ENCODE peak calls at places on chromosome 7, in four cellular contexts. Z is transverse colon, I is A549, T is esophagus squamous epithelium. B is an unnamed sample. For H3K4me1, the result is how much of the 10 kb centered on the place peaks cover.

GRCh38 chr7:108313086-108313485 is 143.2 kb downstream of the NRCAM start:
- DNase-seq in Z (no peak), I (no peak), T (no peak), B (no peak)

GRCh38 chr7:133957860-133958259 is 169.3 kb upstream of the LRGUK start:
- DNase-seq in Z (no peak), I (no peak), T (no peak), B (no peak)

GRCh38 chr7:151745090-151745638 is 131.8 kb downstream of the PRKAG2 start:
- DNase-seq in Z (peak), I (peak), T (no peak), B (peak)

GRCh38 chr7:133358728-133359127 is 105.8 kb downstream of the EXOC4 start:
- DNase-seq in Z (no peak), I (no peak), T (no peak), B (no peak)

GRCh38 chr7:47513741-47514241 is 68.1 kb downstream of the TNS3 start:
- DNase-seq in Z (no peak), I (no peak), T (no peak), B (no peak)

GRCh38 chr7:152383341-152384234 is 52.2 kb downstream of the KMT2C start:
- DNase-seq in Z (no peak), I (peak), T (no peak), B (no peak)

GRCh38 chr7:99272476-99273045 is at the start of gene MYH16:
- DNase-seq in Z (no peak), I (no peak), T (no peak), B (no peak)

GRCh38 chr7:34011711-34012110 is 106.4 kb downstream of the BMPER start:
- DNase-seq in Z (no peak), I (no peak), T (no peak), B (no peak)

GRCh38 chr7:151566897-151567320 is 47.2 kb upstream of the RHEB start:
- DNase-seq in Z (no peak), I (no peak), T (no peak), B (no peak)

GRCh38 chr7:41655470-41655869 is 47.4 kb downstream of the INHBA start:
- DNase-seq in Z (no peak), I (no peak), T (no peak), B (no peak)

GRCh38 chr7:48365010-48365409 is 193.8 kb downstream of the ABCA13 start:
- DNase-seq in Z (no peak), I (no peak), T (no peak), B (no peak)

GRCh38 chr7:98617051-98617959 is at the start of gene NPTX2:
- DNase-seq in Z (peak), I (no peak), T (no peak), B (no peak)

GRCh38 chr7:91266067-91266930 is 2.1 kb downstream of the FZD1 start:
- DNase-seq in Z (peak), I (no peak), T (no peak), B (peak)

GRCh38 chr7:31775511-31775910 is 88.5 kb downstream of the PPP1R17 start:
- DNase-seq in Z (no peak), I (no peak), T (no peak), B (no peak)

GRCh38 chr7:52647046-52647445 is 388.4 kb upstream of the POM121L12 start:
- DNase-seq in Z (no peak), I (no peak), T (no peak), B (no peak)

GRCh38 chr7:47581442-47581820 is 480 bp downstream of the TNS3 start:
- DNase-seq in Z (peak), I (no peak), T (no peak), B (no peak)

GRCh38 chr7:41113663-41114062 is 589.2 kb downstream of the INHBA start:
- DNase-seq in Z (no peak), I (no peak), T (no peak), B (no peak)

GRCh38 chr7:30135551-30136271 is 925 bp downstream of the MTURN start:
- DNase-seq in Z (peak), I (peak), T (no peak), B (peak)

GRCh38 chr7:37230221-37230620 is 218.4 kb downstream of the ELMO1 start:
- DNase-seq in Z (no peak), I (no peak), T (no peak), B (peak)

GRCh38 chr7:16926283-16926682 is 44.5 kb upstream of the AGR3 start:
- DNase-seq in Z (peak), I (peak), T (no peak), B (peak)

GRCh38 chr7:117229350-117229749 is 93.5 kb downstream of the WNT2 start:
- DNase-seq in Z (no peak), I (no peak), T (no peak), B (no peak)

GRCh38 chr7:69843653-69844052 is 245.4 kb downstream of the AUTS2 start:
- DNase-seq in Z (no peak), I (no peak), T (no peak), B (no peak)

GRCh38 chr7:16849295-16850148 is 32.3 kb downstream of the AGR3 start:
- DNase-seq in Z (no peak), I (no peak), T (no peak), B (no peak)

GRCh38 chr7:99499356-99499712 is 747 bp downstream of the ZNF394 start:
- DNase-seq in Z (no peak), I (no peak), T (no peak), B (no peak)

GRCh38 chr7:90957883-90958282 is 306.4 kb upstream of the FZD1 start:
- DNase-seq in Z (no peak), I (no peak), T (no peak), B (no peak)

GRCh38 chr7:32518534-32519140 is 23.3 kb downstream of the AVL9 start:
- DNase-seq in Z (no peak), I (peak), T (no peak), B (no peak)

GRCh38 chr7:128794020-128794419 is 2.3 kb downstream of the CCDC136 start:
- DNase-seq in Z (no peak), I (peak), T (no peak), B (no peak)

GRCh38 chr7:91265693-91266066 is 1.4 kb downstream of the FZD1 start:
- DNase-seq in Z (peak), I (peak), T (no peak), B (no peak)

GRCh38 chr7:100489824-100490223 is 6.1 kb downstream of the NYAP1 start:
- DNase-seq in Z (no peak), I (peak), T (no peak), B (no peak)

DNA sequence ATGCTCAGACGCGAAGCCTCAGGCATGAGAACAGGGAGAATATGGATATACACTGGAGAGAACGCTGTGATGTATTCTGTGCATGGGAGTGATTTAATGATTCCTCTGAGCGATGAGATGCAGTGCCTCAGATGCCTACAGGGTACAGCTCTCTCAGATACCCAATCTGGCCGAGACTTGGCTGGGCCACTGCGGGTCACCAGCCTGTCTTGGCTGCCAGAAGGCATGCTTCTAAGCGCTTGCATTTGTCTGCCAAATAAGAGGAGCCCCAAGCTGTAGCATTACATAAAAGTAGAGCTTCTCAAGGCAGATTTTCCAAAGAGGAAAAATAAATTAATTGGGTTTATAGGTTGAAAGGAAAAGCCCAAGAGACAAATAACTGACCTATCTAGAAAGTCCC is 238.0 kb downstream of the RELN start:
- DNase-seq in Z (no peak), I (no peak), T (no peak), B (no peak)
- TF ChIP-seq POLR2A in Z (no peak), I (no peak), T (no peak), B (no peak)

GRCh38 chr7:95250591-95250990 is 73.7 kb downstream of the PON1 start:
- DNase-seq in Z (no peak), I (no peak), T (no peak), B (no peak)
- H3K4me1 ChIP-seq in Z (under half), I (under half), T (under half), B (under half)

DNA sequence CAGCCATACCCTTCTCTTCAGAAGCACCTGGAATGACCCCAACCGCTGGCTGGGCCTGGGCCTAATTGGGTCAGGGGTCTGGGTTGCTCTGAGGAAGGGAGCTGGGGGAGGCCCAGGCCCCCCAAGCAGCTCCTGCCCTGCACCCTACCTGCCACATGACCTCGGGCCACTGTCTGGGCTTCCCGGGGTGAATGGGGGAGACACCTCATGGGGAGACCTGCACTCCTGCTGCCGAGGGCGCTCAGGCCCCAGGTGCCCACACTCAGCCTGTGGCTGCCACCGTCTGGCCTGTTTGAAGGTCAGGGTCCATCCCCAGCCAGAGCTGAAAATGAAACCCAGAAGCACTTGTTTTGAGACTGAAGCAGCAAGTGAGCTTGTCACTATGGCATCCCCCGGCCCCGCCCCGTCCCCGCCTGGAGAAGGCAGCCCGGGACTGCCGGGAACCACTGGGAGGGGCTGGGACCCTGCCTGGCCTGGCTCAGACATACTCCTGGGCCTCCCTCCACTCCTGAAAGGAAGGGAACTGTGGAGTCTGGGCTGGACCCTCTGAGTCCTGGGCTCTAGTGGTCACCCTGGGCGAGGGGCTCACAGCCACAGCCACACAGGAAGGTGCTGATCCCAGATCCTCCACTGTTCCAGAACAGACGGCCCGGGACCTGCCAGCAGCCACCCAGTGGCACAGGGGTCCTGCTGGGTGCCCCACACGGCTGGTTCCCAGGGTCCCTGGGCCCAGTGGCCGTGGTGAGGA is 7.4 kb upstream of the MICALL2 start:
- DNase-seq in Z (peak), I (peak), T (no peak), B (peak)
- TF ChIP-seq POLR2A in Z (peak), I (no peak), T (no peak), B (no peak)

DNA sequence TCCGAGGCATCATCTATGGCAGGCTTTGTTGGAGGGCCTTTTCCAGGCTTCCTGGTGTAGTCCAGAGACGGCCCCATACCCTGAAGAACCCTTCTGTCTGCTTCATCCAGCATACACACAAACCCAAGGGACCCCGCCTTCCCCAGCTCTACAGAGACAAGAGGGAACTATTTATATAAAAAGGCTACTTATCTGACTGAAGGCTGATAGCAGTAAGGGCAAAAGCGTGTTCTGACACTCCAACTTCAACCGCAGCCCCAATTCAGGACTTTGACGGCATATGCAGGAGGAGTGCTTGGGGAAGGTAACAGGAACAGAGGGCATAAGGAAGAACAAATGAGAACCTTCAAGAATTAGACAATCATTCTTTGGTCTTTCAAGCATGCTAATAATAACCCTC is 21.0 kb downstream of the GNA12 start:
- DNase-seq in Z (no peak), I (no peak), T (no peak), B (no peak)
- H3K4me1 ChIP-seq in Z (under half), I (half or more), T (under half), B (under half)

DNA sequence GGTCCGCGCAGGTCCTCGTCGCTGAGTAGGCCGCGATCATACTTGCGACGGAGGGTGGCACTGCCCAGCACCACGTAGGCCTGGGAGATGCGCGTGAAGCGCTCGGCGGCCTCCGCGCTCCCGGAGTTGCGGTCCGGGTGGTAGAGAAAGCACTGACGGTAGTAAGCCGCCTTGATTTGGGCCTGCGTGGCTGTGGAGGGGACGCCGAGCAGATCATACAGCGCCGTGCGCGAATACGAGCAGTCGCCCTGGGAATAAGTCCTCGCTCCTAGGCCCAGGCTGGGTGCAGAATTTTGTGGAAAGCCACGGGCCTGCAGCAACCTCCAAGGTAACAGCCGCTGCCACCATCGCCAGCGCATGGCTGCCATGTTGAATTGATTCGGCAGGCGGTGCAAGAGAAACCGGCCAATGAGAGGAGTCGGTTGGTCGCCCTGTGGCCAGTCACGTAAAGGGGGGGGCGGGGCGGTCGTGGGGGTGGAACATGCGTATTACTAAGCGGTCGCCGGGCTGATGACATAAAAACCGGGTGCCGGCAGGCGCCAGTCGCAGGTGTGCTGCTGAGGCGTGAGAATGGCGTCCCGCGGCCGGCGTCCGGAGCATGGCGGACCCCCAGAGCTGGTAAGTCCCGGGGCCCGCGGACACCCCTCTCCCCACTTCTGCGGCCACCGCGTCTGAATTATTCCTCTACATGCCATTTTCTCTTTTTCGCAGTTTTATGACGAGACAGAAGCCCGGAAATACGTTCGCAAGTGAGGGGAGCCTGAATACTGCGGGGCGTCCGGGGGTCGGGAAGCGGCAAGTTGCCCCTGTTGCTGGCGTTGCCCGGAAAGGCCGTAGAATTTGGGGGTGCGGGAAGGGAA is at the start of the genes BUD23 and DNAJC30:
- DNase-seq in Z (peak), I (peak), T (peak), B (peak)
- TF ChIP-seq POLR2A in Z (peak), I (peak), T (no peak), B (peak)

DNA sequence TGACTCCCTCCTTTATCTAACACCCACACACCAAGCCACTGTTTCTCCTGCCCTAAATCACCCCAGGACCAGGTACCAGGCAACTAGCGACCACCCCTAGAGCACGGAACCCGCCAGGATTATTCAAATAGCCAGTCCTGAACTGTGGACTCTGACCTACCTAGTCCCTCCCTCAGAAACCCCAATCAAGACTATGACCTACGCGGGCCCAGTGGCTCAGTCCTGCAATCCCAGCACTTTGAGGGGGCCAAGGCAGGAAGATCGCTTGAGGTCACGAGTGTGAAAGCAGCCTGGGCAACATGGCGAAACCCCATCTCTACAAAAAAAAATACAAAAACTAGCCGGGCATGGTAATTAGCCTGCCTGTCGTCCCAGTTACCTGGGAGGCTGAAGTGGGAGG is 232.8 kb upstream of the FOXK1 start:
- DNase-seq in Z (no peak), I (no peak), T (no peak), B (no peak)
- H3K4me1 ChIP-seq in Z (under half), I (under half), T (under half), B (under half)

GRCh38 chr7:106421181-106421762 is 136.5 kb upstream of the NAMPT start:
- DNase-seq in Z (peak), I (no peak), T (no peak), B (peak)
- TF ChIP-seq POLR2A in Z (no peak), I (no peak), T (no peak), B (no peak)

DNA sequence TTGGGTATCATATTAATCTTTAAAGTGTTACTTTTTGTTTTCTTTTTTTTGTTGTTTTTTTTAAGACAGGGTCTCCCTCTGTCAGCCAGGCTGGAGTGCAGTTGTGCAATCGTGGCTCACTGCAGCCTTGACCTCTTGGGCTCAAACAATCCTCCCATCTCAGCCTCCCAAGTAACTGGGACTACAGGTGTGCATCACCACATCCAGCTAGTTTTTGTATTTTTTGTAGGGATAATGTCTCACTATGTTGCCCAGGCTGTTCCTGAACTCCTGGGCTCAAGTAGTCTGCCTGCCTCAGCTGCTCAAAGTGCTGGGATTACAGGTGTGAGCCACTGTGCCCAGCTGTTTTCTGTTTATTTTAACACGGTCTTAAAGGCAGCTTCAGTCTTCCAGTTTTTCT is 23.3 kb downstream of the KMT2E start:
- DNase-seq in Z (no peak), I (no peak), T (no peak), B (no peak)
- H3K4me1 ChIP-seq in Z (half or more), I (under half), T (under half), B (under half)

DNA sequence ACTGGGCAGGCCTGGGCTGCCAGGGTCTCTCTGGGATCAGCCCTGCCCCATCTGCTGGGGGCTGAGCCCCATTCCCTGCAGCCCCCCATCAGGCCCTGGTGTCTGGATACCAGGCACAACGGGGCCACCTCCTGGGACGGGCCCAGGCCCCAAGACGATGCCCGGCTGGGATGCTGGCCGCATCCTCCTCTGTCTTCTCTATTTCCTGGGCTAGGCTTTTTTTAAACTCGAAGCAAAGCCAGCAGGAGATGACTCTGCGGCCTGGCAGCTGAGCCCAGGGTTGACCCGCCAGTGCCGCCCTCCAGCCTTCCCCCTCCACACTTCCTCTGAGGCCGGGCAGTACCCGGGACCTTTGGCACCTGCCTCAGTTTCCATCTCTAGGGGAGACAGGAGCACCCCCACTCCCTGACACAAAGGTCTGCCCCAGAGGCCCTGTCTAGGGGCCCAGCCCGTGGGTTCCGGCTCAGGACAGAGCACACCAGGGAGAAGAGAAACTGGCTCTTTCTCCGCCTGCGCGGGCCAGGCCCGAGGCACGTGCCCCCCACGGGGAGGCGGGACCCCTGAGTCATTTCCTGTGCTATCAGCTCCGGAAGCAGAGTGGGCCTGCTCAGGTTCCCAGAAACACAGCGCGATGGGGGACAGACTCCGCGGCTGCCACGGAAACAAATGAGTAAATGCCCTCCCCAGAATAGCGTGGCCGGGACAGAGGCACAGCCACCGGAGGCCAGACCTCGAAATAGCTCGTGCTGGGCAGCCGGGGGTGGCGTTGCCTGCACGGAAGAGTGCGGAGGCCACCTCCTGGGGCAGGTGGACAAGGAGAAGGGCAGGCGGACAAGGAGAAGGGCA is 84.6 kb upstream of the PDGFA start:
- DNase-seq in Z (peak), I (no peak), T (peak), B (peak)
- TF ChIP-seq POLR2A in Z (peak), I (no peak), T (no peak), B (no peak)